ENCODE peak calls at places on chromosome 2, in four cellular contexts. One of them, this sample, is unnamed.

GRCh38 chr2:6780765-6781274 is 84.9 kb downstream of the CMPK2 start:
- DNase-seq in SJCRH30: peak; percentile 93
- DNase-seq in IMR-90: peak; percentile 24
- DNase-seq in MM.1S: peak; percentile 39
- DNase-seq in this sample: peak; percentile 11

GRCh38 chr2:213980883-213981282 is 430.0 kb upstream of the VWC2L start:
- DNase-seq in IMR-90: peak; percentile 27
- DNase-seq in SJCRH30: no peak
- DNase-seq in MM.1S: no peak
- DNase-seq in this sample: no peak

GRCh38 chr2:197972017-197972416 is 167.6 kb downstream of the PLCL1 start:
- DNase-seq in IMR-90: peak; percentile 72
- DNase-seq in MM.1S: no peak
- DNase-seq in SJCRH30: no peak
- DNase-seq in this sample: no peak

GRCh38 chr2:240369725-240370585 is 65.5 kb upstream of the GPC1 start:
- DNase-seq in SJCRH30: peak; percentile 99
- DNase-seq in IMR-90: peak; percentile 93
- DNase-seq in MM.1S: no peak
- DNase-seq in this sample: peak; percentile 90

GRCh38 chr2:20661028-20661980 is 5.6 kb upstream of the GDF7 start:
- DNase-seq in IMR-90: peak; percentile 75
- DNase-seq in SJCRH30: peak; percentile 93
- DNase-seq in MM.1S: peak; percentile 70
- DNase-seq in this sample: peak; percentile 57

GRCh38 chr2:17133052-17133671 is 385.1 kb downstream of the RAD51AP2 start:
- DNase-seq in SJCRH30: no peak
- DNase-seq in IMR-90: no peak
- DNase-seq in MM.1S: no peak
- DNase-seq in this sample: no peak

GRCh38 chr2:241375300-241375699 is 19.2 kb downstream of the FARP2 start:
- DNase-seq in MM.1S: no peak
- DNase-seq in IMR-90: no peak
- DNase-seq in SJCRH30: no peak
- DNase-seq in this sample: no peak

GRCh38 chr2:56132138-56132537 is 51.7 kb upstream of the CCDC85A start:
- DNase-seq in SJCRH30: peak; percentile 65
- DNase-seq in MM.1S: peak; percentile 56
- DNase-seq in IMR-90: peak; percentile 47
- DNase-seq in this sample: no peak

GRCh38 chr2:172698041-172698863 is 37.4 kb upstream of the RAPGEF4 start:
- DNase-seq in SJCRH30: peak; percentile 36
- DNase-seq in MM.1S: no peak
- DNase-seq in IMR-90: peak; percentile 97
- DNase-seq in this sample: no peak

GRCh38 chr2:186256540-186256939 is 229.5 kb upstream of the ZC3H15 start:
- DNase-seq in SJCRH30: peak; percentile 96
- DNase-seq in MM.1S: peak; percentile 47
- DNase-seq in IMR-90: peak; percentile 44
- DNase-seq in this sample: no peak

GRCh38 chr2:49490710-49491109 is 336.4 kb upstream of the FSHR start:
- DNase-seq in MM.1S: peak; percentile 47
- DNase-seq in SJCRH30: peak; percentile 73
- DNase-seq in IMR-90: no peak
- DNase-seq in this sample: no peak

GRCh38 chr2:212726403-212726802 is 187.8 kb upstream of the ERBB4 start:
- DNase-seq in MM.1S: no peak
- DNase-seq in SJCRH30: no peak
- DNase-seq in IMR-90: no peak
- DNase-seq in this sample: no peak

GRCh38 chr2:200209030-200209429 is 97.5 kb upstream of the SPATS2L start:
- DNase-seq in MM.1S: no peak
- DNase-seq in IMR-90: no peak
- DNase-seq in SJCRH30: no peak
- DNase-seq in this sample: no peak

GRCh38 chr2:19301706-19302105 is 56.7 kb downstream of the OSR1 start:
- DNase-seq in IMR-90: no peak
- DNase-seq in SJCRH30: no peak
- DNase-seq in MM.1S: no peak
- DNase-seq in this sample: no peak

GRCh38 chr2:149375801-149376349 is 45.5 kb downstream of the LYPD6 start:
- DNase-seq in MM.1S: no peak
- DNase-seq in IMR-90: no peak
- DNase-seq in SJCRH30: no peak
- DNase-seq in this sample: no peak

GRCh38 chr2:18484625-18485024 is 75.8 kb downstream of the RDH14 start:
- DNase-seq in IMR-90: no peak
- DNase-seq in SJCRH30: no peak
- DNase-seq in MM.1S: no peak
- DNase-seq in this sample: peak; percentile 32

GRCh38 chr2:130370490-130370889 is 14.6 kb downstream of the PTPN18 start:
- DNase-seq in IMR-90: no peak
- DNase-seq in MM.1S: no peak
- DNase-seq in SJCRH30: no peak
- DNase-seq in this sample: no peak

GRCh38 chr2:66362651-66363050 is 72.3 kb upstream of the MEIS1 start:
- DNase-seq in SJCRH30: no peak
- DNase-seq in IMR-90: no peak
- DNase-seq in MM.1S: no peak
- DNase-seq in this sample: no peak

GRCh38 chr2:99598435-99598834 is 108.6 kb upstream of the REV1 start:
- DNase-seq in MM.1S: no peak
- DNase-seq in SJCRH30: no peak
- DNase-seq in IMR-90: no peak
- DNase-seq in this sample: no peak

GRCh38 chr2:99595373-99595772 is 105.6 kb upstream of the REV1 start:
- DNase-seq in IMR-90: no peak
- DNase-seq in MM.1S: no peak
- DNase-seq in SJCRH30: no peak
- DNase-seq in this sample: no peak

GRCh38 chr2:99593692-99594427 is 104.0 kb upstream of the REV1 start:
- DNase-seq in SJCRH30: no peak
- DNase-seq in MM.1S: no peak
- DNase-seq in IMR-90: no peak
- DNase-seq in this sample: no peak

GRCh38 chr2:99600929-99601680 is 111.3 kb upstream of the REV1 start:
- DNase-seq in IMR-90: peak; percentile 43
- DNase-seq in MM.1S: no peak
- DNase-seq in SJCRH30: no peak
- DNase-seq in this sample: no peak

DNA sequence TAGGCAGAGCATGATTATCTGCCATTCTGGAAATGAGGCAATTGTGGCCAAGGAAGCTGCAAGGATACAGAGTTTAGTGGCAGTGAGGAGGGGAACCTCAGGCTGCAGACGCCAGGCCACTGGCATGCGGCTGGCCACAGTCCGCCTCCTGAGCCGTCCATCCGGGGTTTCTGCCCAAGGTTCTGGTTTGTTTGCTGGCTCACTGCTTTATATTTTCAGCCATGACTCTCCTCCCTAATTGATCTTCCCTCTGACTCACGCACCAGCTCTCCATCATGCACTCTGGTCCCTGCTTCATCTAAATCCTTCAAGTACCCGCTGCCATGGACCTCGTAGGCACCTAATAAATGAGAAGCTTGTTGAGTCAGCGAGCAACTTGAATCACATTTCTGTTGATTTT is 107.8 kb upstream of the REV1 start:
- DNase-seq in IMR-90: peak; percentile 71
- DNase-seq in MM.1S: no peak
- DNase-seq in SJCRH30: no peak
- DNase-seq in this sample: no peak
- H3K4me3 ChIP-seq in IMR-90: no peak overlapping the region
- H3K4me3 ChIP-seq in MM.1S: no peak overlapping the region
- H3K4me3 ChIP-seq in SJCRH30: no peak overlapping the region
- H3K4me3 ChIP-seq in this sample: no peak overlapping the region

DNA sequence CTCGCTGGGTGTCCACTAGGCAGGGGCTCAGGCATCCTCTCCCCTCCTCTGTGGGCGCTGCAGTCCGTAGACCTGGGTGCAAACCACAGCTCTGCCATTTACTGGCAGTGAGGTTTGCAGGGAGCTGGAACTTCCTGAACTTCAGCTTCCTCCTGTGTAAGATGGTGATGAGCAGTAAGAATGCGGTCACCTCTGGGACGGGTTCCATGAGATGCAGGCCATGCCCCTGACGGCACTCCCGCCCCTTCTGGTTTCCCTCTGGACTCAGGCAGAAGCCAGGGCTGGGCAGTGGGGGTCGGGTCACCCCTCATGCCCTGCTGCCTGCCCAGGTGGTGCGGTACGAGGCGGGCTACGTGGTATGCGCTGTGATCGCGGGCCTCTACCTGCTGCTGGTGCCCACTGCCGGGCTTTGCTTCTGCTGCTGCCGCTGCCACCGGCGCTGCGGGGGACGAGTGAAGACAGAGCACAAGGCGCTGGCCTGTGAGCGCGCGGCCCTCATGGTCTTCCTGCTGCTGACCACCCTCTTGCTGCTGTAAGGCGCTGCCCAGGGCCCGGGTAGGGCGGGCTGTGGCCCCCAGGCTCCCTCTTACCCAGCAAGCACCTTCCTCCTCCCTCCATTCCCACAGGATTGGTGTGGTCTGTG is 1.5 kb downstream of the PROM2 start:
- DNase-seq in IMR-90: no peak
- DNase-seq in SJCRH30: no peak
- DNase-seq in MM.1S: no peak
- DNase-seq in this sample: no peak
- H3K9me3 ChIP-seq in IMR-90: peaks cover 2% of the 10 kb centered on the region
- H3K9me3 ChIP-seq in SJCRH30: no peaks in the 10 kb centered on the region
- H3K9me3 ChIP-seq in MM.1S: no peaks in the 10 kb centered on the region
- H3K9me3 ChIP-seq in this sample: no peaks in the 10 kb centered on the region

GRCh38 chr2:207933396-207934045 is 91.8 kb downstream of the PLEKHM3 start:
- DNase-seq in SJCRH30: no peak
- DNase-seq in MM.1S: no peak
- DNase-seq in IMR-90: no peak
- DNase-seq in this sample: no peak

GRCh38 chr2:207929923-207930322 is 95.4 kb downstream of the PLEKHM3 start:
- DNase-seq in IMR-90: no peak
- DNase-seq in MM.1S: no peak
- DNase-seq in SJCRH30: no peak
- DNase-seq in this sample: no peak

GRCh38 chr2:207928079-207928478 is 97.2 kb downstream of the PLEKHM3 start:
- DNase-seq in MM.1S: no peak
- DNase-seq in SJCRH30: peak; percentile 27
- DNase-seq in IMR-90: no peak
- DNase-seq in this sample: no peak

GRCh38 chr2:207934720-207935119 is 90.6 kb downstream of the PLEKHM3 start:
- DNase-seq in MM.1S: no peak
- DNase-seq in SJCRH30: no peak
- DNase-seq in IMR-90: no peak
- DNase-seq in this sample: no peak

GRCh38 chr2:207930747-207931146 is 94.6 kb downstream of the PLEKHM3 start:
- DNase-seq in SJCRH30: peak; percentile 57
- DNase-seq in MM.1S: no peak
- DNase-seq in IMR-90: no peak
- DNase-seq in this sample: no peak
- H3K4me3 ChIP-seq in SJCRH30: peak overlapping the region; percentile 23
- H3K4me3 ChIP-seq in MM.1S: no peak overlapping the region
- H3K4me3 ChIP-seq in IMR-90: no peak overlapping the region
- H3K4me3 ChIP-seq in this sample: no peak overlapping the region

DNA sequence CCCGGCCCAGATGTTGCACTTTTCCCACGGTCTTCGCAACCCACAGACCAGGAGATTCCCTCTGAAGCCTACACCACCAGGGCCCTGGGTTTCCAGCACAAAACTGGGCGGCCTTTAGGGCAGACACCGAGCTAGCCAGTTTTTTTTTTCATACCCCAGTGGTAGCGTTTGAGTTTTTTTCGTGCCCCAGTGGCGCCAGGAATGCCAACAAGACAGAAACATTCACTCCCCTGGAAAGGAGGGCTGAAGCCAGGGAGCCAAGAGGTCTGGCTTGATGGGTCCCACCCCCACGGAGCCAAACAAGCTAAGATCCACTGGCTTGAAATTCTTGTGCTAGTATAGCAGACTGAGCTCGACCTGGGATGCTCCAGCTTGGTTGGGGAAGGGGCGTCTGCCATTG is 75.8 kb upstream of the RANBP2 start:
- DNase-seq in SJCRH30: no peak
- DNase-seq in MM.1S: no peak
- DNase-seq in IMR-90: no peak
- DNase-seq in this sample: no peak
- H3K9me3 ChIP-seq in SJCRH30: no peaks in the 10 kb centered on the region
- H3K9me3 ChIP-seq in MM.1S: no peaks in the 10 kb centered on the region
- H3K9me3 ChIP-seq in IMR-90: no peaks in the 10 kb centered on the region
- H3K9me3 ChIP-seq in this sample: no peaks in the 10 kb centered on the region

DNA sequence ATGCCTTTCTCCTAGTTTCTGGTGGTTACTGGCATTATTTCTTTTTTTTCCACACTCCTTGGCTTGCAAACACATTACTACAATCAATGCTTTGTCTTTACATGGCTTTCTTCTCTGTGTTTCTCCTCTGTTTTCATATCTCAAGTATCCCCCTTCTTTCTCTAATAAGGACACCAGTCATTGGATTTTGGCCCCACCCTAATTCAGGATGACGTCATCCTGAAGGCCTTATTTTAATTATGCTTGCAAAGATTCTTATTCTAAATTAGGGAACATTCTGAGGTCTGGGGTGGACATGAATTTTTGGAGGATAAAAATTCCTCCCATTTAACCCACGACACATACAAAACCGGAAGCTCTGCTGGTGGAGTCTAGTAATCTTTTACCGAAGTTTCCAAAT is 1556.6 kb downstream of the DPP10 start:
- DNase-seq in IMR-90: no peak
- DNase-seq in SJCRH30: no peak
- DNase-seq in MM.1S: no peak
- DNase-seq in this sample: no peak
- H3K4me3 ChIP-seq in IMR-90: no peak overlapping the region
- H3K4me3 ChIP-seq in SJCRH30: no peak overlapping the region
- H3K4me3 ChIP-seq in MM.1S: no peak overlapping the region
- H3K4me3 ChIP-seq in this sample: no peak overlapping the region

GRCh38 chr2:177595126-177595525 is 202.6 kb downstream of the AGPS start:
- DNase-seq in MM.1S: no peak
- DNase-seq in SJCRH30: no peak
- DNase-seq in IMR-90: no peak
- DNase-seq in this sample: no peak

GRCh38 chr2:177589191-177589590 is 196.6 kb downstream of the AGPS start:
- DNase-seq in SJCRH30: no peak
- DNase-seq in IMR-90: no peak
- DNase-seq in MM.1S: no peak
- DNase-seq in this sample: no peak

GRCh38 chr2:177593448-177593847 is 200.9 kb downstream of the AGPS start:
- DNase-seq in SJCRH30: no peak
- DNase-seq in MM.1S: no peak
- DNase-seq in IMR-90: no peak
- DNase-seq in this sample: no peak

GRCh38 chr2:177592945-177593344 is 200.4 kb downstream of the AGPS start:
- DNase-seq in MM.1S: no peak
- DNase-seq in SJCRH30: no peak
- DNase-seq in IMR-90: no peak
- DNase-seq in this sample: no peak

GRCh38 chr2:177592397-177592796 is 199.8 kb downstream of the AGPS start:
- DNase-seq in MM.1S: no peak
- DNase-seq in SJCRH30: no peak
- DNase-seq in IMR-90: no peak
- DNase-seq in this sample: no peak
- H3K9me3 ChIP-seq in MM.1S: no peaks in the 10 kb centered on the region
- H3K9me3 ChIP-seq in SJCRH30: no peaks in the 10 kb centered on the region
- H3K9me3 ChIP-seq in IMR-90: no peaks in the 10 kb centered on the region
- H3K9me3 ChIP-seq in this sample: no peaks in the 10 kb centered on the region